ENCODE peak calls at places on chromosomes 7 and 10, in four cellular contexts. V, S, O and X are unnamed samples. For H3K9me3, the result is how much of the 10 kb centered on the place peaks cover.

GRCh38 chr7:33590902-33591301 is 314.4 kb upstream of the BMPER start:
- DNase-seq in V (no peak), S (no peak), O (no peak), X (no peak)

GRCh38 chr10:46787321-46787615 is 124.0 kb upstream of the PTPN20 start:
- DNase-seq in V (no peak), S (no peak), O (no peak), X (no peak)

GRCh38 chr7:46848944-46849343 is 733.0 kb downstream of the TNS3 start:
- DNase-seq in V (no peak), S (no peak), O (no peak), X (no peak)

GRCh38 chr10:13087986-13088618 is 11.9 kb upstream of the OPTN start:
- DNase-seq in V (no peak), S (no peak), O (no peak), X (no peak)

GRCh38 chr7:55569797-55570196 is 2.5 kb downstream of the VOPP1 start:
- DNase-seq in V (no peak), S (no peak), O (no peak), X (no peak)

GRCh38 chr7:126177779-126178178 is 1075.0 kb downstream of the GRM8 start:
- DNase-seq in V (no peak), S (no peak), O (no peak), X (no peak)

GRCh38 chr10:75508239-75508813 is 76.9 kb downstream of the LRMDA start:
- DNase-seq in V (no peak), S (no peak), O (no peak), X (no peak)

GRCh38 chr7:116953727-116954442 is 584 bp downstream of the ST7 start:
- DNase-seq in V (peak), S (peak), O (peak), X (peak)

GRCh38 chr7:47847207-47847606 is 101.1 kb downstream of the PKD1L1 start:
- DNase-seq in V (no peak), S (no peak), O (no peak), X (no peak)

GRCh38 chr10:10361486-10361885 is 656.2 kb upstream of the CELF2 start:
- DNase-seq in V (no peak), S (no peak), O (no peak), X (no peak)

GRCh38 chr10:70498970-70499828 is 20.6 kb downstream of the PALD1 start:
- DNase-seq in V (no peak), S (no peak), O (no peak), X (no peak)

GRCh38 chr7:152896217-152896616 is 136.7 kb downstream of the ACTR3B start:
- DNase-seq in V (no peak), S (peak), O (no peak), X (no peak)

GRCh38 chr10:95236068-95236903 is 42.2 kb downstream of the ACSM6 start:
- DNase-seq in V (no peak), S (no peak), O (no peak), X (no peak)

GRCh38 chr7:114818501-114818900 is 103.4 kb upstream of the MDFIC start:
- DNase-seq in V (no peak), S (no peak), O (no peak), X (no peak)

GRCh38 chr10:116255931-116256748 is 16.9 kb downstream of the GFRA1 start:
- DNase-seq in V (no peak), S (no peak), O (no peak), X (no peak)

GRCh38 chr10:15782851-15783250 is 63.1 kb upstream of the ITGA8 start:
- DNase-seq in V (no peak), S (no peak), O (no peak), X (no peak)

GRCh38 chr7:16098585-16099179 is 322.7 kb downstream of the CRPPA start:
- DNase-seq in V (no peak), S (no peak), O (no peak), X (no peak)

GRCh38 chr7:45430397-45430796 is 143.8 kb upstream of the ADCY1 start:
- DNase-seq in V (no peak), S (no peak), O (no peak), X (no peak)

GRCh38 chr10:42722575-42722974 is 60.0 kb upstream of the BMS1 start:
- DNase-seq in V (no peak), S (no peak), O (no peak), X (no peak)

GRCh38 chr10:13939391-13939790 is 352.6 kb downstream of the PRPF18 start:
- DNase-seq in V (no peak), S (no peak), O (no peak), X (no peak)

GRCh38 chr7:115561341-115562110 is 469.0 kb downstream of the TFEC start:
- DNase-seq in V (no peak), S (no peak), O (no peak), X (no peak)

GRCh38 chr10:9211228-9211627 is 1156.7 kb downstream of the GATA3 start:
- DNase-seq in V (no peak), S (no peak), O (no peak), X (no peak)

GRCh38 chr10:88731296-88731695 is 25.2 kb downstream of the LIPK start:
- DNase-seq in V (no peak), S (peak), O (no peak), X (no peak)

GRCh38 chr7:104963991-104964385 is 50.0 kb upstream of the KMT2E start:
- DNase-seq in V (no peak), S (no peak), O (no peak), X (no peak)

GRCh38 chr10:103145860-103146466 is 47.1 kb downstream of the NT5C2 start:
- DNase-seq in V (peak), S (no peak), O (no peak), X (no peak)

GRCh38 chr10:84593546-84593945 is 265.2 kb downstream of the CCSER2 start:
- DNase-seq in V (no peak), S (peak), O (no peak), X (no peak)

GRCh38 chr7:77794000-77794399 is 4.2 kb downstream of the TMEM60 start:
- DNase-seq in V (no peak), S (no peak), O (no peak), X (no peak)

GRCh38 chr7:1176891-1177373 is 16.9 kb upstream of the ZFAND2A start:
- DNase-seq in V (peak), S (peak), O (peak), X (peak)

GRCh38 chr10:82811621-82812020 is 936.6 kb downstream of the NRG3 start:
- DNase-seq in V (no peak), S (no peak), O (no peak), X (no peak)

GRCh38 chr7:21507627-21508343 is 35.1 kb upstream of the DNAH11 start:
- DNase-seq in V (no peak), S (no peak), O (peak), X (peak)

GRCh38 chr7:74449144-74449543 is 4.6 kb upstream of the GTF2IRD1 start:
- DNase-seq in V (no peak), S (no peak), O (no peak), X (no peak)

GRCh38 chr10:45602082-45602730 is 70.4 kb downstream of the ZFAND4 start:
- DNase-seq in V (no peak), S (no peak), O (no peak), X (no peak)

GRCh38 chr7:84021292-84021898 is 173.2 kb downstream of the SEMA3A start:
- DNase-seq in V (no peak), S (no peak), O (no peak), X (no peak)

GRCh38 chr10:110498087-110498981 is 627 bp downstream of the DUSP5 start:
- DNase-seq in V (peak), S (peak), O (peak), X (peak)

GRCh38 chr10:110500515-110500905 is 2.8 kb downstream of the DUSP5 start:
- DNase-seq in V (no peak), S (no peak), O (no peak), X (no peak)

GRCh38 chr10:110499796-110500514 is 2.2 kb downstream of the DUSP5 start:
- DNase-seq in V (no peak), S (no peak), O (no peak), X (no peak)

GRCh38 chr10:110497438-110498086 is at the start of gene DUSP5:
- DNase-seq in V (peak), S (peak), O (peak), X (peak)

GRCh38 chr10:110498982-110499795 is 1.5 kb downstream of the DUSP5 start:
- DNase-seq in V (no peak), S (peak), O (no peak), X (peak)
- TF ChIP-seq CTCF in V (no peak), S (no peak), O (no peak), X (no peak)

DNA sequence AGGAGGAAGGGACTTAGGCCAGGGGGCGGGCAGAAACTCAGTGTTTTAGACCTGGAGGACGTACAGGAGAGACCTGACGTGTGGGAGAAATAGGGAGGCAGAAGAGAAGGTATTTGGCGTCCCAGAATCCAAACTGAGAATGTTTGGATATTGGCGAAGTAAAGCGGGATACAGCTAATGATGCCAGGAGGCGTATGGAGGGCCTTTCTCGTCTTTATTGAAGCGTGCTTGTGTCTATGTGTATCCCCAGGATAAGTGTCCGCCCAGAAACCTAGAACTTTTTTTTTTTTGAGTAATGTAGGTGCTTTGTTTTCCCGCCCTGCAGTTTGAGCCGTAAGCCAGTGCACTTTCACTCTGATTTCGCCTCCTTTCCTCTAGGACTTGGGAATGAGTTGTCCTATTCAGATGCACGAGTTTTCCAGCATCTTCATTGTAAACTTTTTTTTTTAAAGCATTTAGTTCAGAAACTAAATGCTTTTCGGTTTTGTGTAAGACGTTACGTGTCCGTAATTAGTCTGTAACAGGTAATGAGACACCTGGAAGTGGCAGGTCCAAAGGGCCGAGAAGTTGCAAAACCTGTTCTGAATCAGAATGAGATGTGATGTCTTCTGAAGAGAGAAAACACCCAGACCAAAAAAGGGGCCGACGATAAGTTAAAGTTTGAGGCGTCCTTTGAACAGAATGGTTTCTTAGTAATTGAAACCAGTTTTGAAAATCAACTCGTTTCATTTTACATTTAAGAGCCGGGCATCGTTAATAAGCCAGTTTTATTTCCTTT is 742 bp downstream of the ARL5B start:
- DNase-seq in V (no peak), S (no peak), O (no peak), X (no peak)
- H3K27ac ChIP-seq in V (peak), S (peak), O (peak), X (peak)

GRCh38 chr7:54201501-54201900 is 340.7 kb upstream of the VSTM2A start:
- DNase-seq in V (no peak), S (no peak), O (no peak), X (no peak)
- H3K9me3 ChIP-seq in V (under half), S (under half), O (under half), X (under half)

GRCh38 chr10:50552771-50553535 is 70.8 kb downstream of the SGMS1 start:
- DNase-seq in V (no peak), S (no peak), O (no peak), X (no peak)
- TF ChIP-seq CTCF in V (peak), S (no peak), O (no peak), X (peak)

GRCh38 chr7:137965942-137966624 is 35.8 kb downstream of the CREB3L2 start:
- DNase-seq in V (no peak), S (no peak), O (no peak), X (no peak)
- H3K27ac ChIP-seq in V (no peak), S (no peak), O (no peak), X (no peak)

GRCh38 chr7:146655928-146656797 is 539.6 kb downstream of the CNTNAP2 start:
- DNase-seq in V (no peak), S (no peak), O (no peak), X (no peak)

GRCh38 chr7:146658604-146659003 is 542.0 kb downstream of the CNTNAP2 start:
- DNase-seq in V (no peak), S (no peak), O (no peak), X (no peak)

GRCh38 chr7:146656988-146657387 is 540.4 kb downstream of the CNTNAP2 start:
- DNase-seq in V (no peak), S (no peak), O (no peak), X (no peak)

GRCh38 chr7:146652176-146652575 is 535.6 kb downstream of the CNTNAP2 start:
- DNase-seq in V (no peak), S (no peak), O (no peak), X (no peak)

DNA sequence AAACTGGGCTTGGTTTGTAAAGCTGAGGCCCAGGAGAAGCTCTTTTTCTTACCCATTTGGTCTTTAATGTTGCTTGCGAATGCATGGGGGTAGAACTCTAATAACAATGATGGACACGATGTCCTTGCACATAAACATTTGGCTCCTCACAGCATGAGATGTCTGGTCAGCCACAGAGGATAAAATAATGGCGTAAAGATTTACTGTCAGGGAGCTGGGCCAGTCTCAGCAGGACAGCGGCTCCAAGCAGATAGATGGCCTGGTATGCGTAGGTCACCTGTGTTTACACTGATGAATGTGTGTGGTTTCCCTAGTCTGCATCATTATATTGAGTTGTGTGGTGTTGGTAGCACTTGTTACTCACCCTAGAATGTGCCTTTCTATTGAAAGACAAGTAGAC is 537.4 kb downstream of the CNTNAP2 start:
- DNase-seq in V (no peak), S (no peak), O (no peak), X (no peak)
- H3K9me3 ChIP-seq in V (under half), S (under half), O (under half), X (under half)

GRCh38 chr10:81348003-81348402 is 527.0 kb upstream of the NRG3 start:
- DNase-seq in V (no peak), S (no peak), O (no peak), X (no peak)
- TF ChIP-seq CTCF in V (no peak), S (no peak), O (no peak), X (no peak)

GRCh38 chr7:158399762-158400161 is 187.9 kb downstream of the PTPRN2 start:
- DNase-seq in V (no peak), S (peak), O (no peak), X (no peak)

GRCh38 chr7:158402471-158402870 is 185.2 kb downstream of the PTPRN2 start:
- DNase-seq in V (no peak), S (no peak), O (no peak), X (no peak)

GRCh38 chr7:158401295-158401694 is 186.3 kb downstream of the PTPRN2 start:
- DNase-seq in V (no peak), S (peak), O (no peak), X (no peak)

GRCh38 chr7:158401826-158402225 is 185.8 kb downstream of the PTPRN2 start:
- DNase-seq in V (no peak), S (peak), O (no peak), X (no peak)

DNA sequence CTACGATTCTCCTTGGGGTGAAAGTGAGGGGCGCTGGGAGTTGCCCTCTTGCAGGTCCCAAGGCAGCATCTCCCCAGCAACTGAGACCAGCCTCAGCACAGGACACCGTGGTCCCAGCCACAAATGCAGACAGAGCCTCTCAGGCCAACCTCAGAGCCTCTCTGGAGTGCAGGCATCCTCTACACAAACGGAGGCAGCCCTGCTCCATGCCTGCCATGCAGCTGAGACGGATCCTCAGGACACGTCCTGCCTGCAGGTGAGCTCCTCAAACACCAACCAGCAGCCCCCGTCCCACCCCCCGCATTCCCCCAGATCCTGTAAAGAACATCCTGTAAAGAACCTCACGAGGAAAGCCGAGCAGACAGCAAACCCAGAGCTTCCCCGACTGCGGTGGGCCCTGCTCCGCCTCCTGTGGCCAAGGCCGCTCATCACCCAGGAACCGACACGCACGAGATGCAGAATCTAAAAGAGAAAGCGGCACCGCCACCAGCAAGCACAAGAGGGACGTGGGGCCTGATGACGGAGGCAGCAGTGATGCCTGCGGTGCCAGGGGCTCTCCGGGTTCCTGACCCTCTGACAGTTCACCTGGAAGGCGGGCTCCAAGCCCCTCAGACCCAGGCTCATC is 186.9 kb downstream of the PTPRN2 start:
- DNase-seq in V (no peak), S (peak), O (no peak), X (no peak)
- H3K27ac ChIP-seq in V (no peak), S (no peak), O (no peak), X (no peak)